ENCODE peak calls at places on chromosomes 6 and 20, in eight cellular contexts. One of them, this sample, is unnamed.
A peak's percentile ranks its signal among the peaks of the same experiment; 100 is the strongest.

GRCh38 chr6:53168516-53169257 is 20.0 kb upstream of the GCM1 start:
- DNase-seq in HCT116: no peak
- DNase-seq in HepG2: no peak
- DNase-seq in endodermal cell: no peak
- DNase-seq in sigmoid colon: no peak
- DNase-seq in GM12878: no peak
- DNase-seq in hepatocyte: no peak
- DNase-seq in dorsolateral prefrontal cortex: no peak
- DNase-seq in this sample: no peak

GRCh38 chr6:15421945-15422733 is 176.3 kb downstream of the JARID2 start:
- DNase-seq in HCT116: no peak
- DNase-seq in HepG2: no peak
- DNase-seq in endodermal cell: no peak
- DNase-seq in sigmoid colon: no peak
- DNase-seq in GM12878: no peak
- DNase-seq in hepatocyte: no peak
- DNase-seq in dorsolateral prefrontal cortex: no peak
- DNase-seq in this sample: no peak

GRCh38 chr6:167825059-167825758 is 1.5 kb upstream of the AFDN start:
- DNase-seq in HCT116: no peak
- DNase-seq in HepG2: no peak
- DNase-seq in endodermal cell: no peak
- DNase-seq in sigmoid colon: peak; percentile 68
- DNase-seq in GM12878: no peak
- DNase-seq in hepatocyte: peak; percentile 35
- DNase-seq in dorsolateral prefrontal cortex: no peak
- DNase-seq in this sample: peak; percentile 33

GRCh38 chr6:169449221-169449620 is 195.6 kb upstream of the THBS2 start:
- DNase-seq in HCT116: no peak
- DNase-seq in HepG2: no peak
- DNase-seq in endodermal cell: no peak
- DNase-seq in sigmoid colon: no peak
- DNase-seq in GM12878: no peak
- DNase-seq in hepatocyte: no peak
- DNase-seq in dorsolateral prefrontal cortex: no peak
- DNase-seq in this sample: no peak

GRCh38 chr20:47493175-47493953 is 8.3 kb upstream of the NCOA3 start:
- DNase-seq in HCT116: peak; percentile 36
- DNase-seq in HepG2: peak; percentile 93
- DNase-seq in endodermal cell: no peak
- DNase-seq in sigmoid colon: peak; percentile 95
- DNase-seq in GM12878: no peak
- DNase-seq in hepatocyte: peak; percentile 82
- DNase-seq in dorsolateral prefrontal cortex: peak; percentile 37
- DNase-seq in this sample: peak; percentile 85

GRCh38 chr6:3310051-3310448 is 51.3 kb downstream of the PSMG4 start:
- DNase-seq in HCT116: no peak
- DNase-seq in HepG2: no peak
- DNase-seq in endodermal cell: peak; percentile 12
- DNase-seq in sigmoid colon: peak; percentile 15
- DNase-seq in GM12878: no peak
- DNase-seq in hepatocyte: no peak
- DNase-seq in dorsolateral prefrontal cortex: peak; percentile 11
- DNase-seq in this sample: peak; percentile 28

GRCh38 chr6:114421219-114421618 is 78.4 kb upstream of the HS3ST5 start:
- DNase-seq in HCT116: no peak
- DNase-seq in HepG2: no peak
- DNase-seq in endodermal cell: peak; percentile 63
- DNase-seq in sigmoid colon: no peak
- DNase-seq in GM12878: no peak
- DNase-seq in hepatocyte: no peak
- DNase-seq in dorsolateral prefrontal cortex: no peak
- DNase-seq in this sample: no peak

GRCh38 chr6:118971682-118972081 is 36.7 kb upstream of the MCM9 start:
- DNase-seq in HCT116: no peak
- DNase-seq in HepG2: no peak
- DNase-seq in endodermal cell: no peak
- DNase-seq in sigmoid colon: no peak
- DNase-seq in GM12878: no peak
- DNase-seq in hepatocyte: no peak
- DNase-seq in dorsolateral prefrontal cortex: no peak
- DNase-seq in this sample: no peak

GRCh38 chr6:150720774-150721233 is 121.1 kb downstream of the PLEKHG1 start:
- DNase-seq in HCT116: peak; percentile 73
- DNase-seq in HepG2: no peak
- DNase-seq in endodermal cell: no peak
- DNase-seq in sigmoid colon: no peak
- DNase-seq in GM12878: peak; percentile 94
- DNase-seq in hepatocyte: peak; percentile 74
- DNase-seq in dorsolateral prefrontal cortex: no peak
- DNase-seq in this sample: no peak

GRCh38 chr6:13336553-13336952 is 8.2 kb upstream of the TBC1D7 start:
- DNase-seq in HCT116: peak; percentile 73
- DNase-seq in HepG2: peak; percentile 69
- DNase-seq in endodermal cell: peak; percentile 97
- DNase-seq in sigmoid colon: peak; percentile 84
- DNase-seq in GM12878: no peak
- DNase-seq in hepatocyte: peak; percentile 86
- DNase-seq in dorsolateral prefrontal cortex: peak; percentile 75
- DNase-seq in this sample: peak; percentile 80

GRCh38 chr6:170293881-170294755 is 3.2 kb upstream of the DLL1 start:
- DNase-seq in HCT116: no peak
- DNase-seq in HepG2: no peak
- DNase-seq in endodermal cell: no peak
- DNase-seq in sigmoid colon: peak; percentile 27
- DNase-seq in GM12878: no peak
- DNase-seq in hepatocyte: no peak
- DNase-seq in dorsolateral prefrontal cortex: no peak
- DNase-seq in this sample: no peak

GRCh38 chr20:59153832-59154231 is 9.8 kb upstream of the ZNF831 start:
- DNase-seq in HCT116: no peak
- DNase-seq in HepG2: no peak
- DNase-seq in endodermal cell: peak; percentile 24
- DNase-seq in sigmoid colon: no peak
- DNase-seq in GM12878: no peak
- DNase-seq in hepatocyte: no peak
- DNase-seq in dorsolateral prefrontal cortex: no peak
- DNase-seq in this sample: no peak

GRCh38 chr6:42140051-42140450 is 2.4 kb downstream of the C6orf132 start:
- DNase-seq in HCT116: no peak
- DNase-seq in HepG2: no peak
- DNase-seq in endodermal cell: no peak
- DNase-seq in sigmoid colon: no peak
- DNase-seq in GM12878: no peak
- DNase-seq in hepatocyte: peak; percentile 74
- DNase-seq in dorsolateral prefrontal cortex: no peak
- DNase-seq in this sample: no peak

GRCh38 chr6:126064257-126064993 is 78.1 kb downstream of the TRMT11 start:
- DNase-seq in HCT116: no peak
- DNase-seq in HepG2: no peak
- DNase-seq in endodermal cell: no peak
- DNase-seq in sigmoid colon: no peak
- DNase-seq in GM12878: no peak
- DNase-seq in hepatocyte: no peak
- DNase-seq in dorsolateral prefrontal cortex: no peak
- DNase-seq in this sample: no peak

GRCh38 chr6:75207211-75207984 is 1.5 kb upstream of the COL12A1 start:
- DNase-seq in HCT116: no peak
- DNase-seq in HepG2: no peak
- DNase-seq in endodermal cell: peak; percentile 74
- DNase-seq in sigmoid colon: peak; percentile 69
- DNase-seq in GM12878: no peak
- DNase-seq in hepatocyte: peak; percentile 17
- DNase-seq in dorsolateral prefrontal cortex: no peak
- DNase-seq in this sample: no peak

GRCh38 chr20:61424011-61424627 is 172.1 kb downstream of the CDH4 start:
- DNase-seq in HCT116: no peak
- DNase-seq in HepG2: no peak
- DNase-seq in endodermal cell: no peak
- DNase-seq in sigmoid colon: no peak
- DNase-seq in GM12878: no peak
- DNase-seq in hepatocyte: no peak
- DNase-seq in dorsolateral prefrontal cortex: peak; percentile 14
- DNase-seq in this sample: no peak
- H3K27ac ChIP-seq in HCT116: no peak overlapping the region
- H3K27ac ChIP-seq in HepG2: no peak overlapping the region
- H3K27ac ChIP-seq in endodermal cell: no peak overlapping the region
- H3K27ac ChIP-seq in sigmoid colon: no peak overlapping the region
- H3K27ac ChIP-seq in GM12878: no peak overlapping the region
- H3K27ac ChIP-seq in hepatocyte: no peak overlapping the region
- H3K27ac ChIP-seq in dorsolateral prefrontal cortex: no peak overlapping the region
- H3K27ac ChIP-seq in this sample: no peak overlapping the region

GRCh38 chr20:3670511-3670910 is 7.3 kb upstream of the GFRA4 start:
- DNase-seq in HCT116: no peak
- DNase-seq in HepG2: no peak
- DNase-seq in endodermal cell: peak; percentile 80
- DNase-seq in sigmoid colon: no peak
- DNase-seq in GM12878: no peak
- DNase-seq in hepatocyte: no peak
- DNase-seq in dorsolateral prefrontal cortex: no peak
- DNase-seq in this sample: no peak
- TF ChIP-seq CTCF in HCT116: peak; percentile 22
- TF ChIP-seq CTCF in HepG2: peak; percentile 12
- TF ChIP-seq CTCF in endodermal cell: peak; percentile 63
- TF ChIP-seq CTCF in sigmoid colon: no peak
- TF ChIP-seq CTCF in GM12878: no peak
- TF ChIP-seq CTCF in hepatocyte: no peak
- TF ChIP-seq CTCF in dorsolateral prefrontal cortex: no peak
- TF ChIP-seq CTCF in this sample: no peak

DNA sequence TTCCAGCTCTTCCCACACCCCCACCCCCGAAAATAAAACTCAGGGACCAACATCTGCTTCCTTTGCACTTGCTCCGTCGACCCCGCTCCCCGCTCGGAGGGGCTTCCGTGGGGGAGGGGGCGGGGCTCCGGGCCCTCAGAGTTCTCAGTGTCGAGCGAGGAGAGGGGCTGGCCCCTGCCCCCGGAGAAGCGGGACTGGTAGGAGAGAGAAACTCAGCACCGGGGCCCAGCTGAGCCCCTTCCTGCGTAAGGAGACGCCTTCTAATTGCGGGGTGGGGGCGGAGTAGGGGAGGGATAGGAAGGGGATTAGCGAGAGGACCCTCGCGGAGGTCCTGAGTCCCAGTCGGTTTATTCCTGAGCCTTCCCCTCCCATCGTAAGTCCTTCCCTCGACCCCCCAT is 22.3 kb upstream of the SLC22A7 start:
- DNase-seq in HCT116: no peak
- DNase-seq in HepG2: no peak
- DNase-seq in endodermal cell: no peak
- DNase-seq in sigmoid colon: no peak
- DNase-seq in GM12878: no peak
- DNase-seq in hepatocyte: no peak
- DNase-seq in dorsolateral prefrontal cortex: no peak
- DNase-seq in this sample: no peak
- H3K27ac ChIP-seq in HCT116: no peak overlapping the region
- H3K27ac ChIP-seq in HepG2: peak overlapping the region; percentile 94
- H3K27ac ChIP-seq in endodermal cell: no peak overlapping the region
- H3K27ac ChIP-seq in sigmoid colon: no peak overlapping the region
- H3K27ac ChIP-seq in GM12878: no peak overlapping the region
- H3K27ac ChIP-seq in hepatocyte: peak overlapping the region; percentile 62
- H3K27ac ChIP-seq in dorsolateral prefrontal cortex: no peak overlapping the region
- H3K27ac ChIP-seq in this sample: peak overlapping the region; percentile 36

DNA sequence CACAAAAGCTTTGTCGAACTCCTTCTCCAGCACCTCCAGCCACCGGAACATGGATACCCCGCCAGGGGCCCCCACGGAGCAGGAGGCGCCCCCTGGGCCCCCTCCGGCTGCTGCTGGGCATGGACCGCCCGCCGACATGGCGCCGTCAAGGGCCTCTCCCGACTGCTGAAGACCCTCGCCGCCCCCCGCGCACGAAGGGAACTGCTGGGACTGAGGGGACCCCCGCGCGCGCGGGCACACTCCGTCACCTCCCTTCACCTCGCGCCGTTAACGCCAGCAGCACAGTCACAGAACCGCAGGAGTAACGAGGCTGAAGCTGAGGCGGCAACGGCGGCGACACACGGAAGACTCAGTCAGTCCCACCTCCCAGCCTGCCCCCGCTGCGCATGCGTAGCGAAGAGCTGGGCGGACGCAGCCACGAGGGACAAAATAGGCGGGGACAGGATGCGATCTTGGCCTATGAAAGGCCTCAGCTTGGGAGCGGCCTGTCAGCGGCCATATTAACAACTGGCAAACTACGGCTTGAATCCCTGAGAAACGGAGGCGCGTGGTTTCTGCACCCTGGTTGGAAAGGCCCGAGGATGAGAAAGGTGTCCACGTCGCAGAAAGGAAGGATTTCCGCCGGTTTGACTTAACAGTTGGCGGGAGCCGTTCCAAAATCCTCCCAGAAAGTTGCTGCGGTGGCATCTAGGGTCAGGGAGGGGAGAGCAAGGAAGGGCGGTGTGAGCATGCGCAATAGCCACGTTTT is at the start of gene GOPC:
- DNase-seq in HCT116: peak; percentile 95
- DNase-seq in HepG2: peak; percentile 98
- DNase-seq in endodermal cell: peak; percentile 98
- DNase-seq in sigmoid colon: peak; percentile 98
- DNase-seq in GM12878: peak; percentile 93
- DNase-seq in hepatocyte: peak; percentile 98
- DNase-seq in dorsolateral prefrontal cortex: peak; percentile 96
- DNase-seq in this sample: peak; percentile 97
- TF ChIP-seq CTCF in HCT116: peak; percentile 12
- TF ChIP-seq CTCF in HepG2: peak; percentile 63
- TF ChIP-seq CTCF in endodermal cell: peak; percentile 45
- TF ChIP-seq CTCF in sigmoid colon: no peak
- TF ChIP-seq CTCF in GM12878: peak; percentile 16
- TF ChIP-seq CTCF in hepatocyte: peak; percentile 31
- TF ChIP-seq CTCF in dorsolateral prefrontal cortex: peak; percentile 10
- TF ChIP-seq CTCF in this sample: no peak

GRCh38 chr20:32360333-32360634 is 2.2 kb downstream of the ASXL1 start:
- DNase-seq in HCT116: no peak
- DNase-seq in HepG2: no peak
- DNase-seq in endodermal cell: no peak
- DNase-seq in sigmoid colon: no peak
- DNase-seq in GM12878: no peak
- DNase-seq in hepatocyte: no peak
- DNase-seq in dorsolateral prefrontal cortex: no peak
- DNase-seq in this sample: no peak
- H3K27ac ChIP-seq in HCT116: no peak overlapping the region
- H3K27ac ChIP-seq in HepG2: peak overlapping the region; percentile 74
- H3K27ac ChIP-seq in endodermal cell: no peak overlapping the region
- H3K27ac ChIP-seq in sigmoid colon: peak overlapping the region; percentile 96
- H3K27ac ChIP-seq in GM12878: peak overlapping the region; percentile 42
- H3K27ac ChIP-seq in hepatocyte: peak overlapping the region; percentile 99
- H3K27ac ChIP-seq in dorsolateral prefrontal cortex: no peak overlapping the region
- H3K27ac ChIP-seq in this sample: peak overlapping the region; percentile 97